ENCODE peak calls at places on chromosomes 13 and 19, in six cellular contexts. One of them, this sample, is unnamed.
A peak's percentile ranks its signal among the peaks of the same experiment; 100 is the strongest.

GRCh38 chr19:49774969-49775368 is 8.2 kb downstream of the AP2A1 start:
- DNase-seq in amniotic stem cell: no peak
- DNase-seq in NB4: no peak
- DNase-seq in right atrium auricular region: no peak
- DNase-seq in NCI-H1092 treated with DMSO at 0.1 percent for 48 hours: no peak
- DNase-seq in heart left ventricle: no peak
- DNase-seq in this sample: no peak

GRCh38 chr13:76245920-76246319 is 609.8 kb downstream of the LMO7 start:
- DNase-seq in amniotic stem cell: no peak
- DNase-seq in heart left ventricle: no peak
- DNase-seq in NB4: no peak
- DNase-seq in NCI-H1092 treated with DMSO at 0.1 percent for 48 hours: no peak
- DNase-seq in right atrium auricular region: no peak
- DNase-seq in this sample: no peak

GRCh38 chr19:1591421-1592022 is 1.1 kb downstream of the MBD3 start:
- DNase-seq in heart left ventricle: no peak
- DNase-seq in NCI-H1092 treated with DMSO at 0.1 percent for 48 hours: peak; percentile 40
- DNase-seq in NB4: no peak
- DNase-seq in amniotic stem cell: no peak
- DNase-seq in right atrium auricular region: no peak
- DNase-seq in this sample: no peak

GRCh38 chr19:4200940-4201542 is 18.6 kb downstream of the ANKRD24 start:
- DNase-seq in NCI-H1092 treated with DMSO at 0.1 percent for 48 hours: no peak
- DNase-seq in heart left ventricle: no peak
- DNase-seq in right atrium auricular region: no peak
- DNase-seq in NB4: no peak
- DNase-seq in amniotic stem cell: no peak
- DNase-seq in this sample: no peak

GRCh38 chr19:38386968-38387549 is 775 bp downstream of the GGN start:
- DNase-seq in right atrium auricular region: no peak
- DNase-seq in NCI-H1092 treated with DMSO at 0.1 percent for 48 hours: no peak
- DNase-seq in heart left ventricle: peak; percentile 43
- DNase-seq in amniotic stem cell: no peak
- DNase-seq in NB4: peak; percentile 39
- DNase-seq in this sample: no peak

GRCh38 chr13:33745370-33746324 is 72.3 kb upstream of the RFC3 start:
- DNase-seq in NCI-H1092 treated with DMSO at 0.1 percent for 48 hours: peak; percentile 70
- DNase-seq in heart left ventricle: no peak
- DNase-seq in NB4: no peak
- DNase-seq in amniotic stem cell: no peak
- DNase-seq in right atrium auricular region: no peak
- DNase-seq in this sample: no peak

GRCh38 chr13:67971291-67971690 is 741.2 kb upstream of the PCDH9 start:
- DNase-seq in amniotic stem cell: no peak
- DNase-seq in right atrium auricular region: no peak
- DNase-seq in NB4: no peak
- DNase-seq in heart left ventricle: no peak
- DNase-seq in NCI-H1092 treated with DMSO at 0.1 percent for 48 hours: no peak
- DNase-seq in this sample: no peak

GRCh38 chr13:72983085-72983768 is 75.6 kb upstream of the KLF5 start:
- DNase-seq in right atrium auricular region: no peak
- DNase-seq in amniotic stem cell: peak; percentile 75
- DNase-seq in NB4: peak; percentile 31
- DNase-seq in heart left ventricle: no peak
- DNase-seq in NCI-H1092 treated with DMSO at 0.1 percent for 48 hours: no peak
- DNase-seq in this sample: no peak

GRCh38 chr13:32984857-32985626 is 31.2 kb upstream of the KL start:
- DNase-seq in right atrium auricular region: no peak
- DNase-seq in amniotic stem cell: no peak
- DNase-seq in NB4: no peak
- DNase-seq in NCI-H1092 treated with DMSO at 0.1 percent for 48 hours: peak; percentile 56
- DNase-seq in heart left ventricle: no peak
- DNase-seq in this sample: no peak

GRCh38 chr19:43574424-43575155 is 737 bp downstream of the XRCC1 start:
- DNase-seq in amniotic stem cell: no peak
- DNase-seq in NB4: no peak
- DNase-seq in right atrium auricular region: no peak
- DNase-seq in NCI-H1092 treated with DMSO at 0.1 percent for 48 hours: no peak
- DNase-seq in heart left ventricle: no peak
- DNase-seq in this sample: no peak

GRCh38 chr13:92573467-92574057 is 653.0 kb upstream of the GPC6 start:
- DNase-seq in NCI-H1092 treated with DMSO at 0.1 percent for 48 hours: no peak
- DNase-seq in right atrium auricular region: no peak
- DNase-seq in heart left ventricle: no peak
- DNase-seq in NB4: peak; percentile 49
- DNase-seq in amniotic stem cell: no peak
- DNase-seq in this sample: peak; percentile 2

GRCh38 chr13:42794572-42795275 is 13.3 kb downstream of the FAM216B start:
- DNase-seq in amniotic stem cell: no peak
- DNase-seq in NCI-H1092 treated with DMSO at 0.1 percent for 48 hours: no peak
- DNase-seq in NB4: no peak
- DNase-seq in heart left ventricle: no peak
- DNase-seq in right atrium auricular region: no peak
- DNase-seq in this sample: no peak

GRCh38 chr19:38317104-38317612 is 1.4 kb upstream of the YIF1B start:
- DNase-seq in amniotic stem cell: no peak
- DNase-seq in NB4: peak; percentile 58
- DNase-seq in NCI-H1092 treated with DMSO at 0.1 percent for 48 hours: no peak
- DNase-seq in right atrium auricular region: no peak
- DNase-seq in heart left ventricle: no peak
- DNase-seq in this sample: no peak

GRCh38 chr13:99396446-99396845 is 89.2 kb upstream of the GPR183 start:
- DNase-seq in NCI-H1092 treated with DMSO at 0.1 percent for 48 hours: no peak
- DNase-seq in NB4: no peak
- DNase-seq in heart left ventricle: no peak
- DNase-seq in amniotic stem cell: no peak
- DNase-seq in right atrium auricular region: no peak
- DNase-seq in this sample: no peak

GRCh38 chr19:3413796-3414327 is 47.5 kb downstream of the NFIC start:
- DNase-seq in NB4: no peak
- DNase-seq in right atrium auricular region: no peak
- DNase-seq in heart left ventricle: no peak
- DNase-seq in amniotic stem cell: no peak
- DNase-seq in NCI-H1092 treated with DMSO at 0.1 percent for 48 hours: no peak
- DNase-seq in this sample: no peak

GRCh38 chr19:41999071-41999877 is 5.2 kb upstream of the ATP1A3 start:
- DNase-seq in heart left ventricle: no peak
- DNase-seq in amniotic stem cell: no peak
- DNase-seq in NCI-H1092 treated with DMSO at 0.1 percent for 48 hours: no peak
- DNase-seq in NB4: no peak
- DNase-seq in right atrium auricular region: no peak
- DNase-seq in this sample: no peak

GRCh38 chr13:113835461-113836274 is 28.2 kb downstream of the GAS6 start:
- DNase-seq in right atrium auricular region: no peak
- DNase-seq in NCI-H1092 treated with DMSO at 0.1 percent for 48 hours: peak; percentile 10
- DNase-seq in amniotic stem cell: peak; percentile 29
- DNase-seq in NB4: peak; percentile 58
- DNase-seq in heart left ventricle: no peak
- DNase-seq in this sample: no peak

GRCh38 chr19:49427855-49428546 is 2.8 kb downstream of the GFY start:
- DNase-seq in right atrium auricular region: no peak
- DNase-seq in heart left ventricle: no peak
- DNase-seq in amniotic stem cell: no peak
- DNase-seq in NCI-H1092 treated with DMSO at 0.1 percent for 48 hours: no peak
- DNase-seq in NB4: peak; percentile 54
- DNase-seq in this sample: no peak

GRCh38 chr13:42137856-42138537 is 89.5 kb downstream of the DGKH start:
- DNase-seq in right atrium auricular region: no peak
- DNase-seq in heart left ventricle: no peak
- DNase-seq in amniotic stem cell: no peak
- DNase-seq in NB4: no peak
- DNase-seq in NCI-H1092 treated with DMSO at 0.1 percent for 48 hours: no peak
- DNase-seq in this sample: no peak

GRCh38 chr19:47109541-47110375 is 3.8 kb downstream of the ZC3H4 start:
- DNase-seq in NCI-H1092 treated with DMSO at 0.1 percent for 48 hours: no peak
- DNase-seq in amniotic stem cell: no peak
- DNase-seq in NB4: peak; percentile 90
- DNase-seq in heart left ventricle: no peak
- DNase-seq in right atrium auricular region: no peak
- DNase-seq in this sample: no peak

GRCh38 chr19:11295180-11295579 is 780 bp upstream of the TSPAN16 start:
- DNase-seq in heart left ventricle: no peak
- DNase-seq in right atrium auricular region: no peak
- DNase-seq in NB4: no peak
- DNase-seq in NCI-H1092 treated with DMSO at 0.1 percent for 48 hours: no peak
- DNase-seq in amniotic stem cell: no peak
- DNase-seq in this sample: no peak

GRCh38 chr19:13209797-13210775 is 59.9 kb downstream of the IER2 start:
- DNase-seq in heart left ventricle: no peak
- DNase-seq in right atrium auricular region: no peak
- DNase-seq in NB4: no peak
- DNase-seq in amniotic stem cell: no peak
- DNase-seq in NCI-H1092 treated with DMSO at 0.1 percent for 48 hours: no peak
- DNase-seq in this sample: no peak

GRCh38 chr13:52651880-52652169 is 811 bp upstream of the SUGT1 start:
- DNase-seq in NCI-H1092 treated with DMSO at 0.1 percent for 48 hours: no peak
- DNase-seq in right atrium auricular region: no peak
- DNase-seq in heart left ventricle: no peak
- DNase-seq in NB4: no peak
- DNase-seq in amniotic stem cell: no peak
- DNase-seq in this sample: no peak

GRCh38 chr19:7426986-7427385 is 61.8 kb downstream of the PEX11G start:
- DNase-seq in heart left ventricle: no peak
- DNase-seq in NB4: no peak
- DNase-seq in NCI-H1092 treated with DMSO at 0.1 percent for 48 hours: no peak
- DNase-seq in right atrium auricular region: no peak
- DNase-seq in amniotic stem cell: no peak
- DNase-seq in this sample: no peak

GRCh38 chr13:109333893-109334651 is 452.3 kb downstream of the IRS2 start:
- DNase-seq in amniotic stem cell: no peak
- DNase-seq in heart left ventricle: peak; percentile 46
- DNase-seq in right atrium auricular region: no peak
- DNase-seq in NB4: no peak
- DNase-seq in NCI-H1092 treated with DMSO at 0.1 percent for 48 hours: no peak
- DNase-seq in this sample: no peak

GRCh38 chr13:45119469-45119989 is 781 bp upstream of the GTF2F2 start:
- DNase-seq in NB4: peak; percentile 61
- DNase-seq in amniotic stem cell: no peak
- DNase-seq in NCI-H1092 treated with DMSO at 0.1 percent for 48 hours: no peak
- DNase-seq in heart left ventricle: no peak
- DNase-seq in right atrium auricular region: no peak
- DNase-seq in this sample: peak; percentile 29

GRCh38 chr19:36115453-36116343 is at the start of gene TBCB:
- DNase-seq in NB4: no peak
- DNase-seq in right atrium auricular region: no peak
- DNase-seq in heart left ventricle: peak; percentile 83
- DNase-seq in amniotic stem cell: no peak
- DNase-seq in NCI-H1092 treated with DMSO at 0.1 percent for 48 hours: peak; percentile 40
- DNase-seq in this sample: no peak

GRCh38 chr19:53103903-53104203 is 631 bp upstream of the ZNF160 start:
- DNase-seq in right atrium auricular region: no peak
- DNase-seq in heart left ventricle: no peak
- DNase-seq in NCI-H1092 treated with DMSO at 0.1 percent for 48 hours: no peak
- DNase-seq in NB4: no peak
- DNase-seq in amniotic stem cell: no peak
- DNase-seq in this sample: no peak

GRCh38 chr13:109139346-109139745 is 509.9 kb downstream of the MYO16 start:
- DNase-seq in amniotic stem cell: no peak
- DNase-seq in heart left ventricle: no peak
- DNase-seq in right atrium auricular region: no peak
- DNase-seq in NB4: no peak
- DNase-seq in NCI-H1092 treated with DMSO at 0.1 percent for 48 hours: no peak
- DNase-seq in this sample: no peak

GRCh38 chr13:103805771-103806170 is 739.6 kb upstream of the SLC10A2 start:
- DNase-seq in NB4: no peak
- DNase-seq in heart left ventricle: no peak
- DNase-seq in right atrium auricular region: no peak
- DNase-seq in NCI-H1092 treated with DMSO at 0.1 percent for 48 hours: no peak
- DNase-seq in amniotic stem cell: no peak
- DNase-seq in this sample: no peak

GRCh38 chr19:2327773-2328400 is 499 bp downstream of the LSM7 start:
- DNase-seq in NB4: peak; percentile 91
- DNase-seq in right atrium auricular region: no peak
- DNase-seq in amniotic stem cell: peak; percentile 31
- DNase-seq in heart left ventricle: no peak
- DNase-seq in NCI-H1092 treated with DMSO at 0.1 percent for 48 hours: peak; percentile 41
- DNase-seq in this sample: peak; percentile 67

GRCh38 chr19:54325631-54326030 is 12.7 kb upstream of the LILRA5 start:
- DNase-seq in NCI-H1092 treated with DMSO at 0.1 percent for 48 hours: no peak
- DNase-seq in NB4: no peak
- DNase-seq in heart left ventricle: no peak
- DNase-seq in amniotic stem cell: no peak
- DNase-seq in right atrium auricular region: no peak
- DNase-seq in this sample: no peak

GRCh38 chr19:2199215-2199614 is 35.5 kb downstream of the DOT1L start:
- DNase-seq in NCI-H1092 treated with DMSO at 0.1 percent for 48 hours: no peak
- DNase-seq in amniotic stem cell: no peak
- DNase-seq in heart left ventricle: no peak
- DNase-seq in NB4: peak; percentile 65
- DNase-seq in right atrium auricular region: no peak
- DNase-seq in this sample: no peak

GRCh38 chr13:48570225-48570828 is 37.4 kb upstream of the RCBTB2 start:
- DNase-seq in right atrium auricular region: no peak
- DNase-seq in heart left ventricle: peak; percentile 37
- DNase-seq in NB4: peak; percentile 52
- DNase-seq in amniotic stem cell: no peak
- DNase-seq in NCI-H1092 treated with DMSO at 0.1 percent for 48 hours: no peak
- DNase-seq in this sample: no peak

GRCh38 chr19:13964776-13965175 is 12.5 kb downstream of the DCAF15 start:
- DNase-seq in NB4: no peak
- DNase-seq in heart left ventricle: no peak
- DNase-seq in NCI-H1092 treated with DMSO at 0.1 percent for 48 hours: no peak
- DNase-seq in right atrium auricular region: no peak
- DNase-seq in amniotic stem cell: no peak
- DNase-seq in this sample: no peak

GRCh38 chr19:49436381-49437017 is 4.8 kb downstream of the SLC17A7 start:
- DNase-seq in amniotic stem cell: no peak
- DNase-seq in NB4: no peak
- DNase-seq in heart left ventricle: no peak
- DNase-seq in right atrium auricular region: no peak
- DNase-seq in NCI-H1092 treated with DMSO at 0.1 percent for 48 hours: no peak
- DNase-seq in this sample: no peak